ENCODE peak calls at places on chromosomes 11 and 22, in four cellular contexts. Z is H9, P is H1, X is IMR-90. W is an unnamed sample.

GRCh38 chr11:10622957-10623787 is 54.7 kb upstream of the LYVE1 start:
- DNase-seq in X (no peak), Z (no peak), P (no peak), W (no peak)

GRCh38 chr22:42994917-42995562 is 19.9 kb downstream of the PACSIN2 start:
- DNase-seq in X (peak), Z (no peak), P (no peak), W (no peak)

GRCh38 chr11:82864268-82864667 is 36.0 kb downstream of the PRCP start:
- DNase-seq in P (peak), X (peak), Z (peak), W (peak)

GRCh38 chr22:49968831-49969661 is 8.5 kb downstream of the PIM3 start:
- DNase-seq in P (no peak), X (no peak), Z (peak), W (no peak)

GRCh38 chr11:79052539-79052938 is 388.3 kb downstream of the TENM4 start:
- DNase-seq in Z (peak), X (no peak), P (no peak), W (peak)

GRCh38 chr11:38543311-38543710 is 1945.3 kb upstream of the RAG2 start:
- DNase-seq in Z (no peak), P (no peak), X (peak), W (peak)

GRCh38 chr11:121591405-121592033 is 138.8 kb upstream of the SORL1-AS1 start:
- DNase-seq in Z (peak), P (peak), X (peak), W (peak)

GRCh38 chr22:26435327-26436093 is 6.5 kb downstream of the ASPHD2 start:
- DNase-seq in X (no peak), P (no peak), Z (no peak), W (no peak)

GRCh38 chr11:114811971-114812370 is 133.6 kb downstream of the NXPE2 start:
- DNase-seq in X (no peak), P (no peak), Z (no peak), W (no peak)

GRCh38 chr22:25728064-25728463 is 13.9 kb upstream of the MYO18B start:
- DNase-seq in P (no peak), X (no peak), Z (no peak), W (no peak)

GRCh38 chr22:50551160-50551752 is 5.6 kb downstream of the KLHDC7B start:
- DNase-seq in P (no peak), X (no peak), Z (no peak), W (no peak)

GRCh38 chr11:80451105-80451504 is 1010.3 kb upstream of the TENM4 start:
- DNase-seq in Z (no peak), X (no peak), P (no peak), W (no peak)

GRCh38 chr11:76672431-76673163 is 2.0 kb upstream of the LRRC32 start:
- DNase-seq in P (no peak), X (no peak), Z (no peak), W (no peak)

GRCh38 chr22:31637938-31638618 is 23.9 kb downstream of the PISD start:
- DNase-seq in Z (no peak), P (no peak), X (no peak), W (no peak)

GRCh38 chr11:17801166-17801565 is 66.6 kb downstream of the KCNC1 start:
- DNase-seq in Z (peak), X (no peak), P (peak), W (peak)

GRCh38 chr11:115724709-115725108 is 220.5 kb upstream of the CADM1 start:
- DNase-seq in X (peak), P (no peak), Z (no peak), W (no peak)

GRCh38 chr11:84648413-84648812 is 978.7 kb downstream of the DLG2 start:
- DNase-seq in X (no peak), P (peak), Z (peak), W (peak)

GRCh38 chr11:116384876-116385275 is 387.9 kb downstream of the BUD13 start:
- DNase-seq in X (no peak), Z (no peak), P (no peak), W (no peak)

GRCh38 chr11:61815790-61816735 is 740 bp downstream of the FADS1 start:
- DNase-seq in X (peak), P (no peak), Z (peak), W (peak)

GRCh38 chr22:46064966-46065666 is 85.2 kb upstream of the PPARA start:
- DNase-seq in P (no peak), X (no peak), Z (no peak), W (no peak)

GRCh38 chr11:68546555-68546954 is 86.0 kb downstream of the PPP6R3 start:
- DNase-seq in P (no peak), Z (no peak), X (peak), W (peak)

GRCh38 chr11:76316726-76317125 is 64.2 kb downstream of the THAP12 start:
- DNase-seq in P (no peak), Z (no peak), X (no peak), W (no peak)

DNA sequence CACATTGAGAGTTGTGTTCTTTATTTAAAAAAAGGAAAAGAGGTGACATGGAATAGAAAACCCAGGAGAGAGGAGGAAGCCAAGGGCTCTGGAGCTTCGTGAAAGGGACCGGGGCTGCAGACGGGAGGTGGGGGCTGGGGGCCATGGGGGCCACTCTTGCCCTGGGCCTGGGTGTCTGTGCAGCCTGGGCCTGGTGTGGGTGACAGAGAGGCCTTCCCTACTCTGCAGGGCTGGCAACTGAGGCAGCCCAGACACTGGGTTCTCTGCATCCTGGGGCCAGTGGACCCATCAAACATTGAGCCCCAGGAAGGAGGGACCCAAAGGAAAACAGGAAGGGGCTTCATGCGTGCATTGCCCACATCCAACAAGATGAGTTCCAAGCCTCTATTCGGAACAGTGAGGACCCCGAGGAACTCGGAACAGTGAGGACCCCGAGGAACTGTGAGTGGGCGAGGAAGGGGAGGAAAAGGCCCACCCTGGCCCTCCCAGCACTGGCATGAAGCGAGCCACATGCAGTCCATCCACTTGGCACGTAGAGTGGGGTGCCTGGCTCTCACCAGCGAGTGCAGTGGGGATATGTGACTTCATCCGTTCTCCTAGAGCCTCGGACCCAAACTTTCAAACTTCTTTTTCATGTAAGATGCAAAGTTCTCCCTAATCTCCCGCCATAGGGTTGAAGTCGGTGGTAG is 1121.6 kb downstream of the BRD1 start:
- DNase-seq in X (no peak), Z (no peak), P (no peak), W (no peak)
- H2BK5ac ChIP-seq in X (no peak), Z (no peak), P (no peak), W (no peak)

DNA sequence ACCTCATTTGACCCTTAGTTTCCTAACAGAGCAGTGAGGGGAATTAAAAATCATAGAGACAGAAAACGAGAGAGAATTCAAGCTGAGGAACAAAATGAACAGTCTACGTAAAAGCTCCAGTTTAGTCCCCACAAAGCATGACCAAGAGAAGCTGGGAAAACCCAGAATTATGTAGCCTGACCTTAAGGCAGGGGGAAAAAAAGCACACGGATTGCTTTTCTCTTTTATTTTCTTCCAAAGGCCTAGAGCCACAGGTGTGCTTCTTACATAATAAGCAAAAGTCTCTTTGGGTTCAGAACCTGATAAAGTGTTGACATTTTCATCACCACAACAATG is 528 bp upstream of the AMBRA1 start:
- DNase-seq in P (no peak), X (no peak), Z (no peak), W (no peak)
- H3K56ac ChIP-seq in P (no peak), X (peak), Z (no peak), W (peak)

GRCh38 chr22:40176921-40177737 is 596 bp upstream of the TNRC6B start:
- DNase-seq in X (peak), P (peak), Z (peak), W (peak)
- H2BK5ac ChIP-seq in X (peak), P (peak), Z (peak), W (peak)

GRCh38 chr11:125226701-125227100 is 62.1 kb downstream of the PKNOX2 start:
- DNase-seq in P (no peak), X (no peak), Z (no peak), W (no peak)

GRCh38 chr11:125229916-125230315 is 65.4 kb downstream of the PKNOX2 start:
- DNase-seq in Z (no peak), P (no peak), X (no peak), W (no peak)

GRCh38 chr11:125229006-125229405 is 64.5 kb downstream of the PKNOX2 start:
- DNase-seq in X (no peak), Z (peak), P (no peak), W (peak)

GRCh38 chr11:125227151-125227550 is 62.6 kb downstream of the PKNOX2 start:
- DNase-seq in Z (no peak), X (no peak), P (no peak), W (no peak)

GRCh38 chr11:125228425-125228824 is 63.9 kb downstream of the PKNOX2 start:
- DNase-seq in Z (no peak), P (no peak), X (no peak), W (peak)
- H3K56ac ChIP-seq in Z (no peak), P (peak), X (no peak), W (no peak)